ENCODE peak calls at places on chromosomes 16 and 17, in four cellular contexts. One of them, this sample, is unnamed.

GRCh38 chr17:38705803-38706624 is 941 bp downstream of the MLLT6 start:
- DNase-seq in AG09309: no peak
- DNase-seq in GM12865: peak
- DNase-seq in A549: peak
- DNase-seq in this sample: peak

GRCh38 chr16:11627822-11628457 is 40.3 kb upstream of the SNN start:
- DNase-seq in AG09309: peak
- DNase-seq in GM12865: no peak
- DNase-seq in A549: no peak
- DNase-seq in this sample: no peak

GRCh38 chr17:17497065-17497844 is 1.1 kb upstream of the RASD1 start:
- DNase-seq in AG09309: no peak
- DNase-seq in GM12865: no peak
- DNase-seq in A549: no peak
- DNase-seq in this sample: no peak

GRCh38 chr17:5741810-5742209 is 157.5 kb upstream of the NLRP1 start:
- DNase-seq in AG09309: no peak
- DNase-seq in GM12865: no peak
- DNase-seq in A549: no peak
- DNase-seq in this sample: no peak

GRCh38 chr17:17830269-17830567 is 6.6 kb downstream of the SREBF1 start:
- DNase-seq in AG09309: no peak
- DNase-seq in GM12865: no peak
- DNase-seq in A549: no peak
- DNase-seq in this sample: no peak

GRCh38 chr17:82737981-82738877 is 2.8 kb downstream of the FN3K start:
- DNase-seq in AG09309: no peak
- DNase-seq in GM12865: no peak
- DNase-seq in A549: no peak
- DNase-seq in this sample: no peak

GRCh38 chr17:43695968-43696865 is 34.5 kb upstream of the MEOX1 start:
- DNase-seq in AG09309: no peak
- DNase-seq in GM12865: no peak
- DNase-seq in A549: no peak
- DNase-seq in this sample: no peak

GRCh38 chr16:78483124-78483992 is 383.9 kb downstream of the WWOX start:
- DNase-seq in AG09309: no peak
- DNase-seq in GM12865: no peak
- DNase-seq in A549: no peak
- DNase-seq in this sample: no peak

GRCh38 chr16:3748307-3748706 is 31.0 kb upstream of the TRAP1 start:
- DNase-seq in AG09309: no peak
- DNase-seq in GM12865: no peak
- DNase-seq in A549: no peak
- DNase-seq in this sample: no peak

GRCh38 chr16:84567446-84567962 is 50.4 kb downstream of the COTL1 start:
- DNase-seq in AG09309: no peak
- DNase-seq in GM12865: no peak
- DNase-seq in A549: no peak
- DNase-seq in this sample: no peak

GRCh38 chr17:1787301-1787902 is 25.5 kb downstream of the SERPINF1 start:
- DNase-seq in AG09309: peak
- DNase-seq in GM12865: no peak
- DNase-seq in A549: peak
- DNase-seq in this sample: no peak

GRCh38 chr17:73430848-73431247 is 119.0 kb upstream of the CDC42EP4 start:
- DNase-seq in AG09309: no peak
- DNase-seq in GM12865: no peak
- DNase-seq in A549: no peak
- DNase-seq in this sample: no peak

GRCh38 chr17:39393732-39394131 is 7.7 kb downstream of the FBXL20 start:
- DNase-seq in AG09309: no peak
- DNase-seq in GM12865: no peak
- DNase-seq in A549: no peak
- DNase-seq in this sample: no peak

GRCh38 chr16:85398050-85398451 is 215.1 kb upstream of the GSE1 start:
- DNase-seq in AG09309: no peak
- DNase-seq in GM12865: no peak
- DNase-seq in A549: no peak
- DNase-seq in this sample: no peak

GRCh38 chr17:76575570-76575969 is 10.1 kb downstream of the ST6GALNAC2 start:
- DNase-seq in AG09309: no peak
- DNase-seq in GM12865: no peak
- DNase-seq in A549: no peak
- DNase-seq in this sample: no peak

GRCh38 chr17:61467416-61468262 is 15.4 kb downstream of the TBX4 start:
- DNase-seq in AG09309: no peak
- DNase-seq in GM12865: peak
- DNase-seq in A549: no peak
- DNase-seq in this sample: peak

GRCh38 chr17:57588086-57588485 is 157.0 kb downstream of the CCDC182 start:
- DNase-seq in AG09309: no peak
- DNase-seq in GM12865: no peak
- DNase-seq in A549: no peak
- DNase-seq in this sample: no peak

GRCh38 chr16:11665071-11665491 is 3.2 kb upstream of the SNN start:
- DNase-seq in AG09309: no peak
- DNase-seq in GM12865: no peak
- DNase-seq in A549: no peak
- DNase-seq in this sample: no peak

GRCh38 chr16:85463228-85463611 is 149.9 kb upstream of the GSE1 start:
- DNase-seq in AG09309: no peak
- DNase-seq in GM12865: no peak
- DNase-seq in A549: no peak
- DNase-seq in this sample: no peak

GRCh38 chr17:50470451-50470850 is 1.8 kb upstream of the CHAD start:
- DNase-seq in AG09309: no peak
- DNase-seq in GM12865: no peak
- DNase-seq in A549: no peak
- DNase-seq in this sample: no peak

DNA sequence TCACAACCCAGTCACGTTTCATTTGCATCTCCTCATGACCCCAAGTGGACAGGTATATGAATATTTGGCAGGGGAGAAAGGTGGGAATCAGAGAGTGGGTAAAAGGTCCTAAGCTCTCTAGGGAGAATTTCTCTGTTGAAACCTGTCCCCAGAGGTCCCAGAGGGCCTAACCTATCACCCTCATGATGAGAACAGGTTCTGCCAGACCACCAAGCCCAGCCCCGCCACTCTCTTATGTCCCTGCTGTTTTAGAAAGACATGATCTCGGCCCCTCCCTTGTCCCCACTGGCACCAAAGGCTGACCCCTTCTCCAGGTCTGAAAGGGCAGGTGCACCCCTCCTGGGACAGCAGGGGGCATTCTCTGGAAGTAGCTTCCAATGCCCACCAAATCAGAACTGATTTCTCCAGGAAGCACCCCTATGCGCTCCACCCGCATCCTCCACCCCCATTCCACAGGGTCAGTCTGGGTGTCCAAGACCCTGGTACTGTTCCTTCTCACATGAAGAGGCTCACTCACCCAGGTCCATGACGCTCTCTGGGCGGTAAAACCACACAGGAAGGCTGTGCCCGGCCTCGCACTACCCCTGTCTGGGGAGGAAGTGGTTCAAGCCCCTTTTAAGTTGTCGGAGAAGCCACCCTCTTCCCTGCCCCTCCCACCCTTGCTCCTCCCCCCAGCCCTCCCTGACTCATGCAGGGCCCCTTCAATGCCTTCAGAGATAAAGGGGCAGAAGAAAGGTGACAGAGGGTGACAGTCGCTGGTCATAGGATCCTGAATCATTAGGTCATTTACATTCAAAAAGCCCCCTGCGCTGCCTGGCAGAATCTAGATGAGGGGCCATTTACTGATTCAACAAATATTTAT is at the start of gene CCR7:
- DNase-seq in AG09309: no peak
- DNase-seq in GM12865: peak
- DNase-seq in A549: no peak
- DNase-seq in this sample: no peak
- TF ChIP-seq CTCF in AG09309: no peak
- TF ChIP-seq CTCF in GM12865: no peak
- TF ChIP-seq CTCF in A549: no peak
- TF ChIP-seq CTCF in this sample: no peak

GRCh38 chr16:77219437-77219836 is 20.2 kb downstream of the SYCE1L start:
- DNase-seq in AG09309: no peak
- DNase-seq in GM12865: no peak
- DNase-seq in A549: peak
- DNase-seq in this sample: no peak

GRCh38 chr16:77225182-77225581 is 26.0 kb downstream of the SYCE1L start:
- DNase-seq in AG09309: no peak
- DNase-seq in GM12865: no peak
- DNase-seq in A549: no peak
- DNase-seq in this sample: no peak

GRCh38 chr16:77220427-77220826 is 21.2 kb downstream of the SYCE1L start:
- DNase-seq in AG09309: no peak
- DNase-seq in GM12865: peak
- DNase-seq in A549: no peak
- DNase-seq in this sample: no peak

GRCh38 chr16:77221482-77221881 is 22.3 kb downstream of the SYCE1L start:
- DNase-seq in AG09309: peak
- DNase-seq in GM12865: no peak
- DNase-seq in A549: no peak
- DNase-seq in this sample: no peak

DNA sequence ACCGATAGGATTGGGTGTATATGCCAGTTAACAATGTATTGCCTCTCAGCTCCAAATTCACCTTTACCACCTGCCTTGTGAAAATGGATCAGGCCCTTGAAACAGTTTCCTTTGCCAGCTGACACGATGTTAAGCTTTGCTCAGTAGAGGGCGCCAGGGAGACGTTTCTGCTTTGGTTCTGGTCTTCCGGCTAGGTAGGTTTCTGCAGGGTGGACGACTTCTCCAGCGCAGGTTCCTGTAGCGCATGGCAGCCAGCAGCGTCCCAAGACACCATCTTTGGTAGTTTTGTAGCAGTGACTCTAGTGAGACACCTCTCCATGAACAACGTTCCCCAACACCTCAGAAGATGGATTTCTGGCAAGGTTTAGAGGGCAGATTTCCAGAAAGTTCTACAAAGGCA is 24.0 kb downstream of the SYCE1L start:
- DNase-seq in AG09309: no peak
- DNase-seq in GM12865: peak
- DNase-seq in A549: no peak
- DNase-seq in this sample: peak
- TF ChIP-seq CTCF in AG09309: peak
- TF ChIP-seq CTCF in GM12865: peak
- TF ChIP-seq CTCF in A549: peak
- TF ChIP-seq CTCF in this sample: peak

DNA sequence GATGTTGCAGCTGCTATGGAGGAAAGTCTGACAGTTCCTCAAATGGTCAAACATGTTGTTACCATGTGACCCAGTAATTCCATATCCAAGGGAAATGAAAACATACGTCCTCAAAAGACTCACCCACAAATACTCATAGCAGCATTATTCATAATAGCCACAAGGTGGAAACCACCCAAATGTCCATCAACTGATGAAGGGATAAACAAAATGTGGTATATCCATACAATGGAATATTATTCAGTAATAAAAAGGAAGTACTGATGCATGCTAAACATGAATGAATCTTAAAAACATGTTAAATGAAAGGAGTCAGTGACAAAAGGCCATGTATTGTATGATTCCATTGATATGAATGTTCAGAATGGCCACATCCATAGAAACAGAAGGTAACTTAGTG is 140.3 kb downstream of the PITPNC1 start:
- DNase-seq in AG09309: no peak
- DNase-seq in GM12865: no peak
- DNase-seq in A549: no peak
- DNase-seq in this sample: no peak
- TF ChIP-seq CTCF in AG09309: no peak
- TF ChIP-seq CTCF in GM12865: no peak
- TF ChIP-seq CTCF in A549: no peak
- TF ChIP-seq CTCF in this sample: peak

DNA sequence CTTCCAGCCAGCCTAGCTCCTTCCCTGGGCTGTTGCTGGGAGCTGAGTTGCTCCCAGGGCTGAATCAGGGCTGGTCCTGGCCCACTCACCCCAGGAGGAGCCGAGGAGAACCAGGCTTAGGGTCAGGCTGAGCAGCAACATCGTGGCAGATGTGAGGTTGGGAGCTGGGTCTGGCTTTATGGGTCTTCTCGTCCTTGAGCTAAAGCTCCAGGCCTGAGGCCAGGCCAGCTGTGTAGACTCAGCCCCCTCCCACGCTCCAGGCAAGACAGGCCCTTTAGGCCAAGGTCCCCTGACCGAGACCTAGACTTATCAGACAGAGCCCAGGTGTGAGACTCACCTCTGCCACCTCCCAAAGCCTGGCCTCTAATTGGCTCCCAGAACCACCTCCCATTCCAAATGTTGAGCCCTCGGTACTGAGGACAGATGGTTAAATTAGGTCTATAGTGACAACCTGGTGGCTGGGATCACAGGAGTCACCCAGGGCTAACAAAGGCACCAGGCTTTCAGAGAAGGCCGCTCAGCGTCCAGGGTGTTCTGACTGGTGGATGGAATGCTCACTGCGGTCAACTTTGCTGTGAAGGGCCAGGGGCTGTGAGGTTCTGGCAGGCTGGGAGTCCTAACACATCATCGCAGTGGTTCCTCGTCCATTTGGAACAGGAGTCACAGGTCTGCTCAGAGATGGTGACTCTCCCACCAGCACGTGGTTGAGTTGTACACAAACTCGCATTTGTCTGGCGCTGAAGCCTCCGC is at the start of gene CTRL:
- DNase-seq in AG09309: no peak
- DNase-seq in GM12865: no peak
- DNase-seq in A549: no peak
- DNase-seq in this sample: no peak
- TF ChIP-seq CTCF in AG09309: peak
- TF ChIP-seq CTCF in GM12865: no peak
- TF ChIP-seq CTCF in A549: no peak
- TF ChIP-seq CTCF in this sample: peak

GRCh38 chr17:80558046-80558445 is 13.4 kb downstream of the RPTOR start:
- DNase-seq in AG09309: no peak
- DNase-seq in GM12865: peak
- DNase-seq in A549: no peak
- DNase-seq in this sample: no peak
- TF ChIP-seq CTCF in AG09309: no peak
- TF ChIP-seq CTCF in GM12865: no peak
- TF ChIP-seq CTCF in A549: no peak
- TF ChIP-seq CTCF in this sample: no peak

GRCh38 chr17:80986046-80986445 is 5.6 kb upstream of the CHMP6 start:
- DNase-seq in AG09309: no peak
- DNase-seq in GM12865: no peak
- DNase-seq in A549: no peak
- DNase-seq in this sample: no peak

GRCh38 chr17:80982426-80982974 is 9.1 kb upstream of the CHMP6 start:
- DNase-seq in AG09309: no peak
- DNase-seq in GM12865: no peak
- DNase-seq in A549: no peak
- DNase-seq in this sample: no peak

GRCh38 chr17:80983545-80983944 is 8.1 kb upstream of the CHMP6 start:
- DNase-seq in AG09309: no peak
- DNase-seq in GM12865: no peak
- DNase-seq in A549: no peak
- DNase-seq in this sample: no peak

GRCh38 chr17:80986816-80987480 is 4.7 kb upstream of the CHMP6 start:
- DNase-seq in AG09309: no peak
- DNase-seq in GM12865: no peak
- DNase-seq in A549: no peak
- DNase-seq in this sample: no peak

GRCh38 chr17:80984749-80985148 is 6.9 kb upstream of the CHMP6 start:
- DNase-seq in AG09309: peak
- DNase-seq in GM12865: no peak
- DNase-seq in A549: no peak
- DNase-seq in this sample: no peak
- TF ChIP-seq CTCF in AG09309: peak
- TF ChIP-seq CTCF in GM12865: no peak
- TF ChIP-seq CTCF in A549: no peak
- TF ChIP-seq CTCF in this sample: no peak